ENCODE peak calls at places on chromosomes 16 and 17, in seven cellular contexts. B is NCI-H1092 treated with DMSO at 0.1 percent for 48 hours, U is SW480, P is dorsolateral prefrontal cortex, Z is T-helper 1 cell, V is IMR-90, I is T-helper 2 cell. R is an unnamed sample.

GRCh38 chr16:87173294-87173883 is 143.8 kb downstream of the C16orf95 start:
- DNase-seq in V (no peak), P (no peak), B (no peak), U (no peak), Z (no peak), I (no peak), R (no peak)

GRCh38 chr17:48718162-48718780 is 4.0 kb downstream of the PRAC1 start:
- DNase-seq in V (no peak), P (no peak), Z (no peak), B (no peak), U (no peak), I (no peak), R (no peak)

GRCh38 chr16:49600541-49600940 is 226.9 kb downstream of the C16orf78 start:
- DNase-seq in Z (no peak), V (no peak), B (no peak), I (no peak), P (no peak), U (no peak), R (no peak)

GRCh38 chr16:70437582-70438324 is 1.1 kb downstream of the ST3GAL2 start:
- DNase-seq in V (peak), B (no peak), Z (no peak), U (no peak), P (no peak), I (no peak), R (no peak)

GRCh38 chr17:59219370-59219769 is 941 bp upstream of the GDPD1 start:
- DNase-seq in B (no peak), P (no peak), I (no peak), U (no peak), Z (no peak), V (no peak), R (no peak)

GRCh38 chr16:29811896-29812665 is at the start of gene PRRT2:
- DNase-seq in B (peak), Z (peak), V (peak), U (no peak), P (peak), I (no peak), R (peak)

GRCh38 chr16:11253995-11254912 is 1.8 kb downstream of the SOCS1 start:
- DNase-seq in V (peak), B (no peak), U (no peak), P (no peak), I (no peak), Z (no peak), R (no peak)

GRCh38 chr16:70589998-70590471 is 56.3 kb upstream of the IL34 start:
- DNase-seq in Z (no peak), P (no peak), U (peak), I (no peak), V (peak), B (no peak), R (no peak)

GRCh38 chr17:12549499-12549901 is 116.2 kb upstream of the MYOCD start:
- DNase-seq in U (no peak), B (no peak), I (no peak), V (peak), Z (no peak), P (no peak), R (no peak)

GRCh38 chr17:80850109-80850508 is 141.5 kb upstream of the CHMP6 start:
- DNase-seq in P (no peak), Z (no peak), V (no peak), I (no peak), U (no peak), B (no peak), R (no peak)